ENCODE peak calls at places on chromosome X, in eight cellular contexts. T is stimulated activated CD8-positive, alpha-beta memory T cell treated with anti-CD3 and anti-CD28 coated beads, Interleukin-12 subunit alpha, Interleukin-12 subunit beta, amount 100 ng/mL, for 4 hours; Q is M059J; U is left ventricle myocardium inferior; X is stimulated activated CD4-positive, alpha-beta T cell treated with anti-CD3 and anti-CD28 coated beads, TNF-alpha, amount 100 ng/mL, for 4 hours; S is aorta; C is ureter; M is tibial artery. V is an unnamed sample.

GRCh38 chrX:45445745-45446412 is 245.2 kb upstream of the DIPK2B start:
- DNase-seq in T (no peak), Q (peak; percentile 94), U (no peak), X (no peak), S (no peak), C (no peak), M (no peak), V (no peak)

GRCh38 chrX:130111935-130112221 is 1.6 kb upstream of the ELF4 start:
- DNase-seq in T (no peak), Q (no peak), U (no peak), X (no peak), S (peak; percentile 55), C (no peak), M (no peak), V (no peak)

GRCh38 chrX:136162827-136163427 is 15.6 kb downstream of the FHL1 start:
- DNase-seq in T (no peak), Q (peak; percentile 75), U (peak; percentile 54), X (no peak), S (peak; percentile 82), C (no peak), M (peak; percentile 73), V (no peak)

GRCh38 chrX:7362111-7362510 is 214.2 kb upstream of the PUDP start:
- DNase-seq in T (no peak), Q (no peak), U (no peak), X (no peak), S (no peak), C (no peak), M (no peak), V (no peak)

GRCh38 chrX:153644356-153645125 is 2.5 kb upstream of the DUSP9 start:
- DNase-seq in T (no peak), Q (no peak), U (no peak), X (no peak), S (peak; percentile 68), C (no peak), M (no peak), V (no peak)

GRCh38 chrX:14776901-14777300 is 96.0 kb downstream of the FANCB start:
- DNase-seq in T (no peak), Q (no peak), U (no peak), X (no peak), S (no peak), C (no peak), M (no peak), V (no peak)

GRCh38 chrX:9183481-9183880 is 149.6 kb upstream of the FAM9B start:
- DNase-seq in T (no peak), Q (peak; percentile 70), U (no peak), X (no peak), S (no peak), C (no peak), M (no peak), V (no peak)

GRCh38 chrX:107978080-107978479 is 4.1 kb downstream of the TEX13B start:
- DNase-seq in T (no peak), Q (no peak), U (no peak), X (no peak), S (no peak), C (no peak), M (no peak), V (no peak)

GRCh38 chrX:6052111-6052745 is 176.4 kb downstream of the NLGN4X start:
- DNase-seq in T (no peak), Q (no peak), U (no peak), X (no peak), S (no peak), C (peak; percentile 48), M (no peak), V (no peak)

GRCh38 chrX:119427024-119427794 is 28.1 kb downstream of the SLC25A43 start:
- DNase-seq in T (no peak), Q (peak; percentile 80), U (peak; percentile 41), X (no peak), S (no peak), C (no peak), M (no peak), V (no peak)

GRCh38 chrX:133495464-133496391 is 80.4 kb upstream of the GPC4 start:
- DNase-seq in T (no peak), Q (peak; percentile 31), U (peak; percentile 61), X (no peak), S (no peak), C (peak; percentile 51), M (peak; percentile 73), V (no peak)

GRCh38 chrX:2320580-2321327 is 180.0 kb downstream of the DHRSX start:
- DNase-seq in T (no peak), Q (no peak), U (peak; percentile 67), X (no peak), S (no peak), C (no peak), M (no peak), V (no peak)

GRCh38 chrX:1248381-1249061 is 20.1 kb upstream of the CSF2RA start:
- DNase-seq in T (no peak), Q (no peak), U (no peak), X (no peak), S (no peak), C (no peak), M (no peak), V (no peak)

GRCh38 chrX:77087529-77088169 is 359.5 kb upstream of the FGF16 start:
- DNase-seq in T (no peak), Q (peak; percentile 49), U (no peak), X (no peak), S (no peak), C (peak; percentile 64), M (peak; percentile 63), V (no peak)

GRCh38 chrX:15509845-15510244 is 9.2 kb downstream of the BMX start:
- DNase-seq in T (no peak), Q (no peak), U (no peak), X (no peak), S (no peak), C (no peak), M (no peak), V (no peak)

GRCh38 chrX:11458175-11458574 is 165.0 kb downstream of the AMELX start:
- DNase-seq in T (no peak), Q (peak; percentile 63), U (no peak), X (no peak), S (no peak), C (no peak), M (peak; percentile 63), V (no peak)

GRCh38 chrX:27675493-27675892 is 85.3 kb downstream of the DCAF8L2 start:
- DNase-seq in T (no peak), Q (no peak), U (no peak), X (no peak), S (no peak), C (no peak), M (no peak), V (no peak)

GRCh38 chrX:119692241-119693031 is 532 bp downstream of the SEPTIN6 start:
- DNase-seq in T (peak; percentile 47), Q (peak; percentile 50), U (peak; percentile 28), X (no peak), S (peak; percentile 78), C (no peak), M (peak; percentile 72), V (peak; percentile 60)

GRCh38 chrX:56563231-56564116 is at the start of gene UBQLN2:
- DNase-seq in T (peak; percentile 60), Q (peak; percentile 72), U (peak; percentile 83), X (peak; percentile 64), S (peak; percentile 93), C (peak; percentile 84), M (peak; percentile 87), V (peak; percentile 71)

GRCh38 chrX:72006461-72006860 is 95.8 kb downstream of the NHSL2 start:
- DNase-seq in T (no peak), Q (no peak), U (no peak), X (no peak), S (no peak), C (no peak), M (no peak), V (no peak)

GRCh38 chrX:5242091-5242790 is 986.4 kb downstream of the NLGN4X start:
- DNase-seq in T (no peak), Q (no peak), U (no peak), X (no peak), S (no peak), C (no peak), M (no peak), V (no peak)

GRCh38 chrX:10190367-10190766 is 33.6 kb downstream of the CLCN4 start:
- DNase-seq in T (no peak), Q (peak; percentile 74), U (no peak), X (no peak), S (no peak), C (no peak), M (no peak), V (no peak)

GRCh38 chrX:22542641-22543040 is 269.9 kb downstream of the CBLL2 start:
- DNase-seq in T (no peak), Q (no peak), U (no peak), X (no peak), S (no peak), C (no peak), M (no peak), V (no peak)

GRCh38 chrX:40966204-40966820 is 118.9 kb upstream of the USP9X start:
- DNase-seq in T (no peak), Q (no peak), U (no peak), X (no peak), S (no peak), C (no peak), M (no peak), V (no peak)

GRCh38 chrX:22629105-22629725 is 356.5 kb downstream of the CBLL2 start:
- DNase-seq in T (no peak), Q (peak; percentile 2), U (no peak), X (no peak), S (no peak), C (no peak), M (no peak), V (no peak)

GRCh38 chrX:21730011-21730410 is 27.9 kb downstream of the SMPX start:
- DNase-seq in T (no peak), Q (no peak), U (no peak), X (no peak), S (no peak), C (no peak), M (no peak), V (no peak)

GRCh38 chrX:136867518-136867917 is 13.0 kb downstream of the RBMX start:
- DNase-seq in T (no peak), Q (no peak), U (no peak), X (no peak), S (no peak), C (no peak), M (no peak), V (no peak)

GRCh38 chrX:46208225-46208854 is 336.9 kb downstream of the ZNF674 start:
- DNase-seq in T (no peak), Q (peak; percentile 66), U (no peak), X (no peak), S (no peak), C (no peak), M (no peak), V (no peak)

GRCh38 chrX:44903107-44903506 is 30.1 kb downstream of the KDM6A start:
- DNase-seq in T (no peak), Q (peak; percentile 91), U (no peak), X (no peak), S (no peak), C (no peak), M (no peak), V (no peak)

GRCh38 chrX:65595460-65595876 is 60.9 kb upstream of the LAS1L start:
- DNase-seq in T (peak; percentile 74), Q (peak; percentile 97), U (peak; percentile 91), X (peak; percentile 76), S (peak; percentile 98), C (peak; percentile 94), M (peak; percentile 94), V (no peak)

GRCh38 chrX:154541896-154542722 is 4.5 kb downstream of the G6PD start:
- DNase-seq in T (peak; percentile 48), Q (peak; percentile 98), U (peak; percentile 73), X (peak; percentile 18), S (peak; percentile 93), C (peak; percentile 81), M (peak; percentile 94), V (no peak)

GRCh38 chrX:97238632-97239031 is 354.9 kb downstream of the RPA4 start:
- DNase-seq in T (no peak), Q (peak; percentile 17), U (no peak), X (no peak), S (no peak), C (no peak), M (no peak), V (no peak)

GRCh38 chrX:16930392-16930791 is 16.1 kb upstream of the REPS2 start:
- DNase-seq in T (no peak), Q (no peak), U (no peak), X (no peak), S (no peak), C (no peak), M (no peak), V (no peak)

GRCh38 chrX:39813631-39814246 is 284.0 kb downstream of the BCOR start:
- DNase-seq in T (no peak), Q (peak; percentile 80), U (peak; percentile 75), X (no peak), S (peak; percentile 87), C (peak; percentile 55), M (peak; percentile 94), V (no peak)

V was measured in activated gamma-delta T cell.